ENCODE peak calls at places on chromosomes 6 and 20, in four cellular contexts. I, A, O and U are unnamed samples.

GRCh38 chr6:81767163-81768000 is 14.9 kb upstream of the TENT5A start:
- DNase-seq in I (no peak), A (peak; percentile 42), O (no peak), U (no peak)

GRCh38 chr6:99307295-99307907 is 42.1 kb downstream of the FAXC start:
- DNase-seq in A (no peak), O (no peak), I (no peak), U (no peak)

GRCh38 chr20:7392551-7392950 is 547.7 kb downstream of the HAO1 start:
- DNase-seq in O (no peak), I (no peak), A (no peak), U (no peak)

GRCh38 chr20:23159256-23159922 is 73.3 kb upstream of the CD93 start:
- DNase-seq in A (no peak), O (no peak), I (no peak), U (no peak)

GRCh38 chr20:46056027-46056833 is 27.2 kb downstream of the SLC12A5 start:
- DNase-seq in O (no peak), I (no peak), A (no peak), U (no peak)

GRCh38 chr20:36275441-36276189 is 30.5 kb upstream of the DLGAP4 start:
- DNase-seq in I (no peak), O (no peak), A (no peak), U (no peak)

GRCh38 chr20:63268671-63269439 is 3.8 kb upstream of the ARFGAP1 start:
- DNase-seq in O (no peak), A (peak; percentile 48), I (no peak), U (no peak)

GRCh38 chr6:144264270-144265060 is 20.7 kb upstream of the UTRN start:
- DNase-seq in A (peak; percentile 87), I (peak; percentile 64), O (no peak), U (no peak)

GRCh38 chr6:117601811-117602150 is 530 bp downstream of the GOPC start:
- DNase-seq in A (no peak), I (no peak), O (no peak), U (no peak)

GRCh38 chr6:28682542-28682941 is 156.9 kb downstream of the GPX5 start:
- DNase-seq in O (no peak), I (no peak), A (no peak), U (no peak)

GRCh38 chr6:144897441-144897921 is 612.3 kb downstream of the UTRN start:
- DNase-seq in I (no peak), O (no peak), A (no peak), U (no peak)

GRCh38 chr20:31602779-31603441 is 2.2 kb upstream of the ID1 start:
- DNase-seq in A (peak; percentile 66), O (no peak), I (peak; percentile 73), U (peak; percentile 51)

GRCh38 chr6:39880521-39881048 is 53.7 kb downstream of the MOCS1 start:
- DNase-seq in I (no peak), A (no peak), O (no peak), U (no peak)

GRCh38 chr20:36642136-36642535 is 3.9 kb downstream of the SLA2 start:
- DNase-seq in O (no peak), I (no peak), A (no peak), U (no peak)

GRCh38 chr6:28940859-28941680 is 17.3 kb upstream of the TRIM27 start:
- DNase-seq in O (peak; percentile 68), I (no peak), A (peak; percentile 89), U (peak; percentile 93)

GRCh38 chr6:26493258-26493657 is 6.8 kb upstream of the BTN1A1 start:
- DNase-seq in O (peak; percentile 38), A (peak; percentile 52), I (no peak), U (no peak)

GRCh38 chr20:13147971-13148370 is 73.1 kb upstream of the ISM1 start:
- DNase-seq in A (no peak), I (no peak), O (no peak), U (no peak)

GRCh38 chr6:160979063-160979708 is 12.4 kb upstream of the MAP3K4 start:
- DNase-seq in A (no peak), O (no peak), I (no peak), U (no peak)

GRCh38 chr6:30727920-30728605 is 7.9 kb downstream of the TUBB start:
- DNase-seq in O (no peak), A (no peak), I (no peak), U (no peak)

GRCh38 chr6:42046491-42047219 is 3.7 kb upstream of the TAF8 start:
- DNase-seq in A (no peak), I (no peak), O (peak; percentile 55), U (no peak)

GRCh38 chr6:33320315-33321181 is 3.0 kb upstream of the ZBTB22 start:
- DNase-seq in O (no peak), I (no peak), A (no peak), U (no peak)

GRCh38 chr6:29414588-29414987 is at the start of gene OR12D1:
- DNase-seq in A (peak; percentile 10), I (no peak), O (no peak), U (no peak)

GRCh38 chr6:132763269-132763668 is 5.6 kb upstream of the VNN2 start:
- DNase-seq in O (no peak), I (no peak), A (no peak), U (peak; percentile 32)

GRCh38 chr20:18240997-18241396 is 47.3 kb upstream of the ZNF133 start:
- DNase-seq in O (no peak), I (no peak), A (no peak), U (no peak)

GRCh38 chr20:63830821-63831593 is at the start of gene ZBTB46:
- DNase-seq in I (peak; percentile 75), O (peak; percentile 97), A (no peak), U (no peak)

GRCh38 chr6:139372326-139373153 is 1.9 kb downstream of the CITED2 start:
- DNase-seq in I (no peak), A (no peak), O (no peak), U (no peak)

GRCh38 chr6:100479180-100480035 is 14.7 kb upstream of the SIM1 start:
- DNase-seq in O (peak; percentile 54), A (peak; percentile 27), I (no peak), U (peak; percentile 34)

GRCh38 chr20:35698298-35699126 is 640 bp downstream of the NFS1 start:
- DNase-seq in A (no peak), O (peak; percentile 50), I (peak; percentile 33), U (no peak)

GRCh38 chr6:155883741-155884140 is 428.1 kb upstream of the NOX3 start:
- DNase-seq in I (no peak), A (no peak), O (no peak), U (no peak)

GRCh38 chr6:19322691-19323470 is 514.3 kb upstream of the ID4 start:
- DNase-seq in A (no peak), O (no peak), I (no peak), U (no peak)

GRCh38 chr6:114327074-114327473 is 15.7 kb downstream of the HS3ST5 start:
- DNase-seq in I (no peak), A (peak; percentile 2), O (no peak), U (no peak)

GRCh38 chr6:26478985-26479278 is 21.2 kb upstream of the BTN1A1 start:
- DNase-seq in A (no peak), I (no peak), O (no peak), U (no peak)

GRCh38 chr6:161547617-161548016 is 273.8 kb upstream of the AGPAT4 start:
- DNase-seq in A (no peak), O (no peak), I (no peak), U (no peak)

GRCh38 chr6:4167833-4168232 is 32.5 kb upstream of the ECI2 start:
- DNase-seq in I (no peak), O (no peak), A (no peak), U (no peak)

GRCh38 chr6:146775227-146775626 is 176.5 kb downstream of the ADGB start:
- DNase-seq in I (no peak), A (no peak), O (no peak), U (no peak)
- TF ChIP-seq CTCF in I (no peak), A (peak; percentile 15), O (peak; percentile 10), U (no peak)

GRCh38 chr20:44641305-44641704 is 10.2 kb downstream of the ADA start:
- DNase-seq in I (no peak), A (no peak), O (no peak), U (no peak)

GRCh38 chr20:44640522-44640921 is 11.0 kb downstream of the ADA start:
- DNase-seq in O (no peak), A (no peak), I (no peak), U (no peak)

GRCh38 chr20:44643154-44643519 is 8.4 kb downstream of the ADA start:
- DNase-seq in I (no peak), O (no peak), A (no peak), U (no peak)

GRCh38 chr20:44643596-44644383 is 7.7 kb downstream of the ADA start:
- DNase-seq in O (no peak), A (peak; percentile 47), I (peak; percentile 62), U (no peak)

GRCh38 chr20:44642203-44643153 is 9.0 kb downstream of the ADA start:
- DNase-seq in I (peak; percentile 56), O (peak; percentile 65), A (peak; percentile 69), U (peak; percentile 77)
- TF ChIP-seq CHD4 in I (no peak), O (no peak), A (no peak), U (no peak)

GRCh38 chr6:331622-332521 is 39.6 kb downstream of the DUSP22 start:
- DNase-seq in O (no peak), I (no peak), A (no peak), U (peak; percentile 93)
- TF ChIP-seq CTCF in O (peak; percentile 30), I (no peak), A (no peak), U (peak; percentile 59)

DNA sequence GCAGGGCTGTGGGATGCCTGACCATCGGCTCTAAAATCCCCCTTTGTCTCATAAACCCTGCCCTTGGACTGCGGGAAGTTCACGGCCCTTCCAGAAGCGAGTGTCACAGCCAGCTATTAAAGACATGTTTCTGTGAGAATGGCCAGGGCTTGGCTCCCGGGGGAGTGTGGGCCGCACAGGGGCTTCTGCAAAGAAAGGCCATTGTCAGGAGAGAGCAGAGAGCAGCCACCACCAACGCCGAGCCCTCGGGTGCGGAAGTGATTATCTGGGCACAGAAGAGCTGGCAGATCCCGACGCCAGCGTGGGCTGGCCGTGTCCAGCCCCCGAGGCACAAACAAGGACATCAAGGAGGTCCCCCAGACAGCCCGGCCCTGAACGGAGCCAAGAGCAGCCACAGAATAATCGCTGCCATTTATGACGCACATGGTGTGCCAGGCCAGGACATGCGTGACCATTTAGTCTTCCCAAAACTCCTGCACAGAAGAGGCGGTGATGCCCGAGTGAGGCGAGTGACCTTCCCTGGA is 188.8 kb downstream of the ANKRD60 start:
- DNase-seq in I (no peak), O (no peak), A (no peak), U (no peak)
- TF ChIP-seq CHD4 in I (no peak), O (no peak), A (no peak), U (no peak)

GRCh38 chr6:90573624-90574023 is 13.2 kb downstream of the MAP3K7 start:
- DNase-seq in O (no peak), I (no peak), A (no peak), U (no peak)

GRCh38 chr6:90575267-90575666 is 11.6 kb downstream of the MAP3K7 start:
- DNase-seq in I (no peak), O (no peak), A (no peak), U (no peak)

GRCh38 chr6:90578894-90579549 is 7.8 kb downstream of the MAP3K7 start:
- DNase-seq in O (no peak), I (no peak), A (no peak), U (no peak)

GRCh38 chr6:90569223-90569622 is 17.6 kb downstream of the MAP3K7 start:
- DNase-seq in I (no peak), O (no peak), A (no peak), U (no peak)

GRCh38 chr6:90574610-90575009 is 12.3 kb downstream of the MAP3K7 start:
- DNase-seq in I (no peak), O (no peak), A (no peak), U (no peak)
- TF ChIP-seq CTCF in I (no peak), O (no peak), A (no peak), U (peak; percentile 8)

GRCh38 chr6:16358531-16359138 is 120.2 kb downstream of the GMPR start:
- DNase-seq in O (no peak), A (no peak), I (no peak), U (no peak)
- TF ChIP-seq CHD4 in O (no peak), A (no peak), I (no peak), U (no peak)